ENCODE peak calls at places on chromosomes 1 and 21, in five cellular contexts. I is spleen, O is hypothalamus, U is NCI-H1092 treated with DMSO at 0.1 percent for 48 hours, T is endothelial cell. W is an unnamed sample.
A peak's percentile ranks its signal among the peaks of the same experiment; 100 is the strongest.

GRCh38 chr1:157092831-157093230 is 6.8 kb downstream of the ETV3L start:
- DNase-seq in I (peak; percentile 78), O (no peak), U (no peak), T (no peak), W (no peak)

GRCh38 chr1:97093742-97094141 is 372.2 kb downstream of the PTBP2 start:
- DNase-seq in I (no peak), O (no peak), U (no peak), T (no peak), W (no peak)

GRCh38 chr1:201450721-201451291 is 18.2 kb downstream of the PHLDA3 start:
- DNase-seq in I (no peak), O (peak; percentile 36), U (no peak), T (peak; percentile 69), W (no peak)

GRCh38 chr1:218568962-218569530 is 223.9 kb downstream of the TGFB2 start:
- DNase-seq in I (no peak), O (no peak), U (no peak), T (no peak), W (no peak)

GRCh38 chr21:39385299-39386145 is 36.6 kb upstream of the HMGN1 start:
- DNase-seq in I (peak; percentile 94), O (peak; percentile 65), U (peak; percentile 68), T (peak; percentile 33), W (no peak)

GRCh38 chr1:39919545-39919944 is 17.8 kb upstream of the MYCL start:
- DNase-seq in I (no peak), O (no peak), U (no peak), T (peak; percentile 44), W (peak; percentile 8)

GRCh38 chr1:87398644-87399043 is 70.0 kb downstream of the LMO4 start:
- DNase-seq in I (no peak), O (no peak), U (no peak), T (no peak), W (no peak)

GRCh38 chr1:201584510-201584991 is 45.6 kb downstream of the NAV1 start:
- DNase-seq in I (peak; percentile 27), O (no peak), U (no peak), T (no peak), W (no peak)

GRCh38 chr21:45454924-45455315 is 50.0 kb downstream of the COL18A1 start:
- DNase-seq in I (no peak), O (no peak), U (no peak), T (no peak), W (no peak)

GRCh38 chr21:18522181-18522771 is 118.7 kb upstream of the TMPRSS15 start:
- DNase-seq in I (no peak), O (no peak), U (peak; percentile 39), T (no peak), W (no peak)

GRCh38 chr1:240820816-240821215 is 208.9 kb upstream of the GREM2 start:
- DNase-seq in I (no peak), O (no peak), U (no peak), T (no peak), W (no peak)

GRCh38 chr1:184170719-184171118 is 119.2 kb downstream of the TSEN15 start:
- DNase-seq in I (no peak), O (no peak), U (no peak), T (no peak), W (no peak)

GRCh38 chr1:42845866-42846256 is 552 bp upstream of the ZNF691 start:
- DNase-seq in I (no peak), O (no peak), U (no peak), T (no peak), W (no peak)

GRCh38 chr1:27330786-27331185 is 8.8 kb downstream of the TMEM222 start:
- DNase-seq in I (peak; percentile 22), O (no peak), U (no peak), T (no peak), W (no peak)

GRCh38 chr1:91201174-91201573 is 179.3 kb upstream of the ZNF644 start:
- DNase-seq in I (no peak), O (no peak), U (no peak), T (no peak), W (no peak)

GRCh38 chr1:243550276-243550675 is 294.4 kb downstream of the SDCCAG8 start:
- DNase-seq in I (no peak), O (no peak), U (no peak), T (no peak), W (no peak)

GRCh38 chr1:153963030-153963849 is at the start of gene SLC39A1:
- DNase-seq in I (peak; percentile 98), O (peak; percentile 97), U (peak; percentile 99), T (peak; percentile 96), W (peak; percentile 97)

GRCh38 chr1:227781314-227781930 is 34.1 kb upstream of the PRSS38 start:
- DNase-seq in I (peak; percentile 67), O (no peak), U (no peak), T (no peak), W (no peak)

GRCh38 chr1:77841574-77841973 is 46.9 kb upstream of the NEXN start:
- DNase-seq in I (no peak), O (no peak), U (no peak), T (no peak), W (no peak)

GRCh38 chr1:182447660-182448059 is 2.3 kb upstream of the RGSL1 start:
- DNase-seq in I (no peak), O (no peak), U (no peak), T (no peak), W (no peak)